ENCODE peak calls at places on chromosomes 7 and 10, in six cellular contexts. One of them, this sample, is unnamed.

GRCh38 chr7:6502886-6503285 is 48.4 kb downstream of the GRID2IP start:
- DNase-seq in H1: no peak
- DNase-seq in IMR-90: no peak
- DNase-seq in mesenchymal stem cell: no peak
- DNase-seq in neuronal stem cell: no peak
- DNase-seq in H9: no peak
- DNase-seq in this sample: no peak

GRCh38 chr10:32004161-32004591 is 52.0 kb downstream of the KIF5B start:
- DNase-seq in IMR-90: no peak
- DNase-seq in neuronal stem cell: no peak
- DNase-seq in H1: no peak
- DNase-seq in mesenchymal stem cell: no peak
- DNase-seq in H9: peak
- DNase-seq in this sample: no peak

GRCh38 chr7:124489925-124490324 is 275.7 kb downstream of the GPR37 start:
- DNase-seq in H1: no peak
- DNase-seq in IMR-90: no peak
- DNase-seq in H9: no peak
- DNase-seq in mesenchymal stem cell: no peak
- DNase-seq in neuronal stem cell: no peak
- DNase-seq in this sample: no peak

GRCh38 chr7:55187701-55188491 is 169.1 kb downstream of the EGFR start:
- DNase-seq in neuronal stem cell: no peak
- DNase-seq in H9: no peak
- DNase-seq in H1: no peak
- DNase-seq in mesenchymal stem cell: no peak
- DNase-seq in IMR-90: no peak
- DNase-seq in this sample: no peak

GRCh38 chr10:33333260-33334169 is 952 bp downstream of the NRP1 start:
- DNase-seq in neuronal stem cell: peak
- DNase-seq in H9: no peak
- DNase-seq in IMR-90: no peak
- DNase-seq in H1: no peak
- DNase-seq in mesenchymal stem cell: peak
- DNase-seq in this sample: peak

GRCh38 chr10:24777191-24777590 is 53.5 kb upstream of the ARHGAP21 start:
- DNase-seq in H1: no peak
- DNase-seq in mesenchymal stem cell: no peak
- DNase-seq in IMR-90: no peak
- DNase-seq in neuronal stem cell: no peak
- DNase-seq in H9: no peak
- DNase-seq in this sample: no peak

GRCh38 chr7:116560021-116560970 is 35.5 kb downstream of the CAV1 start:
- DNase-seq in mesenchymal stem cell: no peak
- DNase-seq in IMR-90: no peak
- DNase-seq in H9: no peak
- DNase-seq in H1: no peak
- DNase-seq in neuronal stem cell: peak
- DNase-seq in this sample: no peak

GRCh38 chr7:4549681-4550080 is 132.4 kb upstream of the FOXK1 start:
- DNase-seq in H1: no peak
- DNase-seq in IMR-90: no peak
- DNase-seq in H9: no peak
- DNase-seq in neuronal stem cell: no peak
- DNase-seq in mesenchymal stem cell: no peak
- DNase-seq in this sample: no peak

GRCh38 chr7:2527505-2528464 is 8.2 kb downstream of the LFNG start:
- DNase-seq in neuronal stem cell: no peak
- DNase-seq in H9: no peak
- DNase-seq in mesenchymal stem cell: peak
- DNase-seq in H1: no peak
- DNase-seq in IMR-90: peak
- DNase-seq in this sample: peak

GRCh38 chr7:45689011-45689796 is 115.0 kb downstream of the ADCY1 start:
- DNase-seq in IMR-90: peak
- DNase-seq in neuronal stem cell: no peak
- DNase-seq in H1: no peak
- DNase-seq in mesenchymal stem cell: peak
- DNase-seq in H9: peak
- DNase-seq in this sample: no peak

GRCh38 chr7:27585781-27586447 is 76.8 kb downstream of the HIBADH start:
- DNase-seq in neuronal stem cell: no peak
- DNase-seq in mesenchymal stem cell: no peak
- DNase-seq in H1: no peak
- DNase-seq in IMR-90: no peak
- DNase-seq in H9: no peak
- DNase-seq in this sample: no peak

GRCh38 chr7:99447943-99448342 is 9.2 kb downstream of the CPSF4 start:
- DNase-seq in H9: no peak
- DNase-seq in H1: no peak
- DNase-seq in IMR-90: no peak
- DNase-seq in neuronal stem cell: no peak
- DNase-seq in mesenchymal stem cell: no peak
- DNase-seq in this sample: peak

GRCh38 chr7:27923308-27923980 is 183.5 kb downstream of the TAX1BP1 start:
- DNase-seq in H9: no peak
- DNase-seq in H1: no peak
- DNase-seq in mesenchymal stem cell: no peak
- DNase-seq in neuronal stem cell: no peak
- DNase-seq in IMR-90: no peak
- DNase-seq in this sample: no peak

DNA sequence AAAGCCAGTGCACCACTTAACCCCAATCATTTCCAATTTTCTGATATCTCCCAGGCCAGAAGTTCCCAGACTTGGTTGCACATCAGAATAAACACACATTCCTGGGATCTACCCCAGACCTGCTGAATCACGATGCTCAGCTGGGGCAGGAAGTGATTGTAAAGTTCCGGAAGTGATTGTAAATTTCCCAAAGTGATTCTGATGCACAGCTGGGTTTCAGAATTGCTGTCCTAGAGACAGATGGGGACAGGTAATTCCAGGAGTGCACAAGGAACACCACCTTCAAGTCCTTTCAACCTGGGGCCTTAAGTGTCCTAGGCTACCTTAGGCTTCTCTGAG is 104.2 kb upstream of the EEPD1 start:
- DNase-seq in H9: no peak
- DNase-seq in H1: no peak
- DNase-seq in neuronal stem cell: no peak
- DNase-seq in IMR-90: peak
- DNase-seq in mesenchymal stem cell: peak
- DNase-seq in this sample: no peak
- H2AFZ ChIP-seq in H9: no peak
- H2AFZ ChIP-seq in H1: no peak
- H2AFZ ChIP-seq in neuronal stem cell: no peak
- H2AFZ ChIP-seq in IMR-90: peak
- H2AFZ ChIP-seq in mesenchymal stem cell: no peak
- H2AFZ ChIP-seq in this sample: no peak

GRCh38 chr10:61902448-61903183 is 1.1 kb downstream of the ARID5B start:
- DNase-seq in IMR-90: peak
- DNase-seq in neuronal stem cell: peak
- DNase-seq in H1: no peak
- DNase-seq in mesenchymal stem cell: peak
- DNase-seq in H9: peak
- DNase-seq in this sample: peak

GRCh38 chr10:61903184-61903990 is 1.9 kb downstream of the ARID5B start:
- DNase-seq in IMR-90: peak
- DNase-seq in neuronal stem cell: peak
- DNase-seq in H9: peak
- DNase-seq in H1: no peak
- DNase-seq in mesenchymal stem cell: peak
- DNase-seq in this sample: peak

GRCh38 chr10:61900829-61901783 is at the start of gene ARID5B:
- DNase-seq in IMR-90: peak
- DNase-seq in H1: no peak
- DNase-seq in neuronal stem cell: peak
- DNase-seq in H9: peak
- DNase-seq in mesenchymal stem cell: peak
- DNase-seq in this sample: peak

GRCh38 chr10:61899997-61900828 is 1.3 kb upstream of the ARID5B start:
- DNase-seq in IMR-90: peak
- DNase-seq in H1: no peak
- DNase-seq in neuronal stem cell: no peak
- DNase-seq in H9: peak
- DNase-seq in mesenchymal stem cell: peak
- DNase-seq in this sample: peak

DNA sequence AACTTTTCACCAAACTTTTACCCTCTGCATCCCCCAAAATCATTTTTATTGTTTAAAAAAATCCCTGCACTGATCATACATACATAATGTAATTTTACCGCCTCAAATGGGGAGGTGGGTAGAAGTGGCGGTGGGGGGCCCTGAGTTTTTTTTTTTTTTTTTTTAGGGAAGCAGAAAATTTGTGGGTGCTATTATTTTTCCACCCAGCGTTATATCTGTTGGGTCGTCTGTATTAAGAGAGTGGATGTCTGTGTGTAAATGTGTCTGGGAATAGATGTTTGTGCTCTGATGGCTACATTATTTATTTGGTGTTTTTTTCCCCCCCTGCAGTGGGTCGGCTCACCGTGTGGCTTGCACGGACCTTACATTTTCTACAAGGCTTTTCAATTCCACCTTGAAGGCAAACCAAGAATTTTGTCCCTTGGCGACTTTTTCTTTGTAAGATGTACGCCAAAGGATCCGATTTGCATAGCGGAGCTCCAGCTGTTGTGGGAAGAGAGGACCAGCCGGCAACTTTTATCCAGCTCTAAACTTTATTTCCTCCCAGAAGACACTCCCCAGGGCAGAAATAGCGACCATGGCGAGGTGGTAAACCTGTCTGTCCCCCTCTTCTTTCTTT is 439 bp downstream of the ARID5B start:
- DNase-seq in H9: no peak
- DNase-seq in neuronal stem cell: peak
- DNase-seq in mesenchymal stem cell: peak
- DNase-seq in IMR-90: no peak
- DNase-seq in H1: no peak
- DNase-seq in this sample: peak
- H3K18ac ChIP-seq in H9: no peak
- H3K18ac ChIP-seq in neuronal stem cell: no peak
- H3K18ac ChIP-seq in mesenchymal stem cell: peak
- H3K18ac ChIP-seq in IMR-90: peak
- H3K18ac ChIP-seq in H1: no peak
- H3K18ac ChIP-seq in this sample: no peak

GRCh38 chr7:107718456-107719193 is 25.3 kb upstream of the CBLL1 start:
- DNase-seq in IMR-90: no peak
- DNase-seq in H1: no peak
- DNase-seq in mesenchymal stem cell: no peak
- DNase-seq in H9: no peak
- DNase-seq in neuronal stem cell: no peak
- DNase-seq in this sample: no peak
- H2AFZ ChIP-seq in IMR-90: no peak
- H2AFZ ChIP-seq in H1: no peak
- H2AFZ ChIP-seq in mesenchymal stem cell: no peak
- H2AFZ ChIP-seq in H9: no peak
- H2AFZ ChIP-seq in neuronal stem cell: no peak
- H2AFZ ChIP-seq in this sample: no peak

GRCh38 chr7:35802102-35802466 is 1.2 kb downstream of the SEPTIN7 start:
- DNase-seq in H1: no peak
- DNase-seq in H9: no peak
- DNase-seq in neuronal stem cell: no peak
- DNase-seq in mesenchymal stem cell: no peak
- DNase-seq in IMR-90: no peak
- DNase-seq in this sample: no peak

GRCh38 chr7:35799846-35800717 is 775 bp upstream of the SEPTIN7 start:
- DNase-seq in H1: peak
- DNase-seq in IMR-90: peak
- DNase-seq in H9: peak
- DNase-seq in mesenchymal stem cell: peak
- DNase-seq in neuronal stem cell: peak
- DNase-seq in this sample: peak

GRCh38 chr7:35802649-35803048 is 1.8 kb downstream of the SEPTIN7 start:
- DNase-seq in IMR-90: peak
- DNase-seq in mesenchymal stem cell: no peak
- DNase-seq in H1: no peak
- DNase-seq in neuronal stem cell: no peak
- DNase-seq in H9: no peak
- DNase-seq in this sample: no peak

GRCh38 chr7:35801392-35802101 is 690 bp downstream of the SEPTIN7 start:
- DNase-seq in H1: no peak
- DNase-seq in H9: peak
- DNase-seq in IMR-90: peak
- DNase-seq in mesenchymal stem cell: peak
- DNase-seq in neuronal stem cell: peak
- DNase-seq in this sample: peak

GRCh38 chr7:35800718-35801391 is at the start of gene SEPTIN7:
- DNase-seq in H9: peak
- DNase-seq in IMR-90: peak
- DNase-seq in mesenchymal stem cell: peak
- DNase-seq in neuronal stem cell: peak
- DNase-seq in H1: peak
- DNase-seq in this sample: peak
- H3K18ac ChIP-seq in H9: peak
- H3K18ac ChIP-seq in IMR-90: peak
- H3K18ac ChIP-seq in mesenchymal stem cell: peak
- H3K18ac ChIP-seq in neuronal stem cell: peak
- H3K18ac ChIP-seq in H1: peak
- H3K18ac ChIP-seq in this sample: peak

DNA sequence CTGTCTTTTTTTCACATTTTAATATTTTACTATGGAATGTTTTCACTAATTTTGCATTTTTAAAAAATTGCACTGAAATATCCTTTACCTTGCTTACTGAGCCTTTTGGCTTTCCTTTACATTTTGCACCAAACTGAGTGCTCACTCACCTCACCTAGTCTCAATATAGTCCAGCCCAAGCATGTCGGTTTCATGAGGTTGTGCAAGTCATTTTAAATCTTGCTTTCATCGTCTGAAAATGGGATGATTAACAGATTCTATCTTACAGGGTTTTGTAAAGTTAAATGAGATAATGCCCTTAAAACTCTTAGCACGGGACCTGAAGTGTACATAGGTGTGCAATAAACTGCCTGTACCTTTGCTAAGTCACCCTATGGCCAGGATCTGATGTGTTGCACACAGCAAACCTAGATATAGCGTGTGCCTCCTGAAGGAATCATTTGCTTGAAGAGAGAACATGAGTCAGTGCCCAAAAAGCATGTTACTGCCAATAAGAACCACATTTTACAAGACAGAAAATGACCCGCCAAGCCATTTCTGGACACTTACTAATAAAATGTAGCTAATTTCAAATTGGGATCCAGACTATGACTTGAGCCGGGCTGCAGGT is 199.8 kb downstream of the JCAD start:
- DNase-seq in mesenchymal stem cell: no peak
- DNase-seq in IMR-90: peak
- DNase-seq in H9: no peak
- DNase-seq in H1: no peak
- DNase-seq in neuronal stem cell: no peak
- DNase-seq in this sample: no peak
- H2AFZ ChIP-seq in mesenchymal stem cell: no peak
- H2AFZ ChIP-seq in IMR-90: no peak
- H2AFZ ChIP-seq in H9: no peak
- H2AFZ ChIP-seq in H1: no peak
- H2AFZ ChIP-seq in neuronal stem cell: no peak
- H2AFZ ChIP-seq in this sample: no peak

GRCh38 chr7:1232623-1233327 is at the start of gene UNCX:
- DNase-seq in mesenchymal stem cell: no peak
- DNase-seq in H1: no peak
- DNase-seq in H9: peak
- DNase-seq in neuronal stem cell: no peak
- DNase-seq in IMR-90: no peak
- DNase-seq in this sample: no peak
- H3K18ac ChIP-seq in mesenchymal stem cell: no peak
- H3K18ac ChIP-seq in H1: peak
- H3K18ac ChIP-seq in H9: no peak
- H3K18ac ChIP-seq in neuronal stem cell: peak
- H3K18ac ChIP-seq in IMR-90: no peak
- H3K18ac ChIP-seq in this sample: no peak

This sample was measured in trophoblast cell.